ENCODE peak calls at places on chromosomes 16 and 17, in four cellular contexts. F is HepG2, J is SK-N-SH, V is H1. O is an unnamed sample.

GRCh38 chr16:5328546-5328945 is 231.0 kb upstream of the EEF2KMT start:
- DNase-seq in F (no peak), J (peak; percentile 11), V (no peak), O (no peak)

GRCh38 chr17:8726951-8727555 is 17.6 kb downstream of the CCDC42 start:
- DNase-seq in F (no peak), J (peak; percentile 50), V (no peak), O (no peak)

GRCh38 chr16:17068524-17068923 is 402.2 kb downstream of the XYLT1 start:
- DNase-seq in F (no peak), J (no peak), V (no peak), O (peak; percentile 78)

GRCh38 chr17:65064452-65065019 is 8.0 kb upstream of the GNA13 start:
- DNase-seq in F (peak; percentile 88), J (no peak), V (no peak), O (no peak)

GRCh38 chr17:3639981-3640596 is 3.5 kb downstream of the CTNS start:
- DNase-seq in F (no peak), J (no peak), V (no peak), O (no peak)

GRCh38 chr16:9192746-9193145 is 101.3 kb downstream of the HAPSTR1 start:
- DNase-seq in F (no peak), J (no peak), V (peak; percentile 13), O (no peak)

GRCh38 chr17:16287563-16288027 is 65.7 kb downstream of the CENPV start:
- DNase-seq in F (peak; percentile 48), J (no peak), V (no peak), O (peak; percentile 80)

GRCh38 chr17:75245011-75245410 is 16.4 kb downstream of the GGA3 start:
- DNase-seq in F (no peak), J (no peak), V (no peak), O (no peak)

GRCh38 chr16:88374736-88375135 is 8.0 kb upstream of the ZNF469 start:
- DNase-seq in F (no peak), J (peak; percentile 18), V (no peak), O (no peak)

GRCh38 chr17:7932483-7932891 is 481 bp downstream of the CNTROB start:
- DNase-seq in F (peak; percentile 12), J (peak; percentile 60), V (no peak), O (no peak)

GRCh38 chr16:63816304-63816703 is 1305.6 kb downstream of the CDH11 start:
- DNase-seq in F (no peak), J (no peak), V (no peak), O (no peak)

GRCh38 chr17:37693328-37693727 is 50.1 kb upstream of the DDX52 start:
- DNase-seq in F (no peak), J (no peak), V (no peak), O (no peak)

GRCh38 chr17:49756323-49756722 is 7.6 kb downstream of the FAM117A start:
- DNase-seq in F (no peak), J (no peak), V (no peak), O (no peak)

GRCh38 chr17:12463102-12463501 is 202.6 kb upstream of the MYOCD start:
- DNase-seq in F (no peak), J (no peak), V (no peak), O (no peak)
- TF ChIP-seq TCF12 in F (no peak), J (no peak), V (no peak), O (no peak)

GRCh38 chr16:35391328-35391727 is 1931.9 kb downstream of the TP53TG3F start:
- DNase-seq in F (peak; percentile 43), J (peak; percentile 33), V (no peak), O (no peak)
- TF ChIP-seq TCF12 in F (no peak), J (no peak), V (no peak), O (no peak)

DNA sequence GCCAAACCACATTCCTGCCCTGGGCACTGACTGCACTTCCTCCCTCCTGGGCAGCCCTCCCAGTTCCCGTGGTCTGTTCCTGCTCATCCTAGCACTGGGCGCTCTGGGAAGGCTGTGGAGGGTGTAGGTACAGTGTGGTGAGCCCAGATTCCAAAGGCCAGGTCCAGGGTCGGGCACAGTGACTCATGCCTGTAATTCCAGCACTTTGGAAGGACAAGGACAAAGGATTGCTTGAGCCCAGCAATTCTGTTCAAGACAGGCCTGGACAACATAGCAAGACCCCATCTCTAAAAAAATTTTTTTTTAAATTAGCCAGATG is 30.6 kb downstream of the C16orf74 start:
- DNase-seq in F (peak; percentile 35), J (no peak), V (no peak), O (no peak)
- TF ChIP-seq TCF12 in F (no peak), J (no peak), V (no peak), O (no peak)

GRCh38 chr16:49855822-49856740 is at the start of gene ZNF423:
- DNase-seq in F (no peak), J (peak; percentile 75), V (no peak), O (no peak)
- TF ChIP-seq TCF12 in F (no peak), J (no peak), V (no peak), O (no peak)

DNA sequence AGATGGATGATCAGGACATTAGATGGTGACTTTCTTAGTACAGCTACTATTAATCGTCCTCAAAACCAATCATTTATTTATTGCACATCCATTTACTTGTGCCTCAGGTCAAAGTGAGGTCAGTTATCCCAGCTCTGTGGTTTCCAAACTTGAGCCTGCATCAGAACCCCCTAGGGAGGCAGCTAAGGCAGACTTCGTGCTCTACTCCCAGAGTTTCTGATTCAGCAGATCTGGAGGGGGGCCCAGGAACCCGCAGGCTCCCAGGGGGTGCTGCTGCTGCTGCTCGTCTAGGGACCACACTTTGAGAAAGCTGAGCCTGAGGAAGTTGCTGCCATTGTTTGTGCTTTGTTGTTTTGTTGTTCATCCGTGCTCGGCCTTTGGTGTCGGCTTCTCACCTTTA is 44.0 kb upstream of the CLEC18B start:
- DNase-seq in F (no peak), J (no peak), V (no peak), O (no peak)
- TF ChIP-seq TCF12 in F (no peak), J (no peak), V (no peak), O (no peak)

GRCh38 chr16:69048328-69049120 is 56.9 kb upstream of the HAS3 start:
- DNase-seq in F (no peak), J (no peak), V (no peak), O (no peak)
- TF ChIP-seq TCF12 in F (no peak), J (no peak), V (no peak), O (no peak)